ENCODE peak calls at places on chromosomes 16 and 17, in five cellular contexts. V is H54, L is esophagus muscularis mucosa, P is HCT116, H is adrenal gland. G is an unnamed sample.

GRCh38 chr16:27611340-27611739 is 61.4 kb downstream of the KATNIP start:
- DNase-seq in V (no peak), L (no peak), P (no peak), H (no peak), G (no peak)

GRCh38 chr17:77472837-77473214 is 332.1 kb downstream of the SEC14L1 start:
- DNase-seq in H (no peak), V (no peak), P (no peak), L (no peak), G (no peak)

GRCh38 chr17:13421581-13421980 is 180.1 kb downstream of the HS3ST3A1 start:
- DNase-seq in V (no peak), H (no peak), L (peak; percentile 45), P (no peak), G (no peak)

GRCh38 chr16:8958344-8958808 is 5.3 kb downstream of the USP7 start:
- DNase-seq in H (peak; percentile 71), L (no peak), V (peak; percentile 63), P (no peak), G (peak; percentile 66)

GRCh38 chr17:15361151-15361550 is 19.8 kb upstream of the TEKT3 start:
- DNase-seq in H (no peak), L (no peak), V (peak; percentile 24), P (no peak), G (no peak)

GRCh38 chr17:37574427-37574826 is 34.8 kb downstream of the SYNRG start:
- DNase-seq in P (no peak), V (no peak), H (no peak), L (no peak), G (no peak)

GRCh38 chr16:55645986-55646385 is 9.8 kb upstream of the SLC6A2 start:
- DNase-seq in H (no peak), L (no peak), V (no peak), P (no peak), G (no peak)

GRCh38 chr17:73497721-73498120 is 146.5 kb downstream of the SDK2 start:
- DNase-seq in V (no peak), H (no peak), P (no peak), L (no peak), G (no peak)

GRCh38 chr16:57476546-57477410 is 9.5 kb downstream of the DOK4 start:
- DNase-seq in L (no peak), H (no peak), V (no peak), P (no peak), G (no peak)

GRCh38 chr17:13520899-13521572 is 80.7 kb downstream of the HS3ST3A1 start:
- DNase-seq in P (no peak), H (no peak), V (no peak), L (no peak), G (no peak)

GRCh38 chr17:76873856-76874255 is 5.7 kb downstream of the MGAT5B start:
- DNase-seq in P (no peak), H (no peak), V (no peak), L (no peak), G (no peak)

GRCh38 chr17:78378225-78379133 is at the start of gene PGS1:
- DNase-seq in H (peak; percentile 82), V (no peak), P (peak; percentile 49), L (no peak), G (peak; percentile 64)

GRCh38 chr17:47945080-47945479 is 3.7 kb downstream of the PNPO start:
- DNase-seq in L (no peak), V (no peak), H (no peak), P (no peak), G (no peak)

GRCh38 chr17:77107506-77108433 is 33.0 kb upstream of the SEC14L1 start:
- DNase-seq in V (no peak), P (no peak), H (no peak), L (no peak), G (no peak)

GRCh38 chr17:48051706-48052486 is 3.7 kb downstream of the NFE2L1 start:
- DNase-seq in V (no peak), H (peak; percentile 82), P (no peak), L (peak; percentile 93), G (peak; percentile 96)

GRCh38 chr17:41678907-41679739 is 9.6 kb upstream of the EIF1 start:
- DNase-seq in P (no peak), H (no peak), V (no peak), L (no peak), G (no peak)

GRCh38 chr16:505479-506245 is 21.9 kb upstream of the CAPN15 start:
- DNase-seq in H (no peak), V (no peak), P (no peak), L (no peak), G (no peak)

GRCh38 chr16:66948034-66948821 is 12.8 kb upstream of the CES3 start:
- DNase-seq in V (no peak), P (no peak), L (no peak), H (no peak), G (peak; percentile 53)

GRCh38 chr16:56848056-56848936 is 16.7 kb upstream of the SLC12A3 start:
- DNase-seq in H (peak; percentile 54), V (peak; percentile 47), P (no peak), L (no peak), G (no peak)

GRCh38 chr17:79698086-79698690 is 32.6 kb upstream of the ENPP7 start:
- DNase-seq in V (no peak), P (no peak), L (no peak), H (no peak), G (no peak)

GRCh38 chr17:7929158-7930029 is at the start of gene KCNAB3:
- DNase-seq in P (no peak), V (no peak), H (no peak), L (no peak), G (no peak)

DNA sequence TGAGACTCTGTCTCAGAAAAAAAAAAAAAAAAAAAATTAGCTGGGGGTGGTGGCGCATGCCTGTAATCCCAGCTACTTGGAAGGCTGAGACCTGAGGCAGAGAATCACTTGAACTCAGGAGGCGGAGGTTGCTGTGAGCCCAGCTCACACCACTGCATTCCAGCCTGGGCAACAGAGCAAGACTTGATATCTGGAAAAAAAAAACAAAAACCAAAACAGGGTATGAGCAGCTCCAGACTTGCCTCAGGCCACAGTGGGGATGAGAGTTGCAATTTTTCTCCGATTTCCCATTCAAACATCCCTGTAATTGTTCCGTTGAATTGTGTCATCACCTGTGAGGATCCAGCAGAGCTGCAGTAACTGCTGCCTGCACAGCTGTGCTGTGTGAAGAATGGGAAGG is 150.1 kb downstream of the VPS53 start:
- DNase-seq in V (no peak), L (no peak), H (no peak), P (no peak), G (no peak)
- TF ChIP-seq POLR2A in V (no peak), L (no peak), H (no peak), P (no peak), G (no peak)

GRCh38 chr17:81928497-81929252 is 1.1 kb upstream of the MAFG start:
- DNase-seq in V (no peak), L (no peak), P (no peak), H (no peak), G (no peak)

GRCh38 chr17:81927653-81928496 is at the start of gene MAFG:
- DNase-seq in P (peak; percentile 87), H (peak; percentile 92), L (peak; percentile 97), V (peak; percentile 92), G (peak; percentile 86)

GRCh38 chr17:81926451-81927144 is 937 bp downstream of the MAFG start:
- DNase-seq in H (peak; percentile 84), V (peak; percentile 93), P (peak; percentile 47), L (peak; percentile 95), G (peak; percentile 57)

GRCh38 chr17:81925860-81926450 is 1.6 kb downstream of the MAFG start:
- DNase-seq in L (no peak), P (no peak), H (no peak), V (no peak), G (no peak)

GRCh38 chr17:81927145-81927652 is 336 bp downstream of the MAFG start:
- DNase-seq in V (peak; percentile 49), H (no peak), L (no peak), P (no peak), G (no peak)
- TF ChIP-seq POLR2A in V (no peak), H (no peak), L (no peak), P (no peak), G (no peak)

DNA sequence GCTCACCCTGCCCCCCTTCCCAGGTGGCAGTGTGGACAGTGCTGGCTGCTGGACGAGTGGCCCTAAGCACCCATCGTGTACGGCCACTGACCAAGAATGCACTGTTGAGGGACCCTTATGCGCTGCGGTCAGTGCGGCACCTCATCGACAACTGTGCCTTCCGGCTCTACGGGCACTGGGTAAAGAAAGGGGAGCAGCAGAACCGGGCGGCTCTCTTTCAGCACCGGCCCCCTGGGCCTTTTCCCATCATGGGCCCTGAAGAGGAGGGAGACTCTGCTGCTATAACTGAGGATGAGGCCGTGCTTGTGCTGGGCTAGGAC is 5.1 kb downstream of the CFAP119 start:
- DNase-seq in H (no peak), L (no peak), V (no peak), P (no peak), G (no peak)
- TF ChIP-seq POLR2A in H (no peak), L (no peak), V (no peak), P (no peak), G (no peak)

DNA sequence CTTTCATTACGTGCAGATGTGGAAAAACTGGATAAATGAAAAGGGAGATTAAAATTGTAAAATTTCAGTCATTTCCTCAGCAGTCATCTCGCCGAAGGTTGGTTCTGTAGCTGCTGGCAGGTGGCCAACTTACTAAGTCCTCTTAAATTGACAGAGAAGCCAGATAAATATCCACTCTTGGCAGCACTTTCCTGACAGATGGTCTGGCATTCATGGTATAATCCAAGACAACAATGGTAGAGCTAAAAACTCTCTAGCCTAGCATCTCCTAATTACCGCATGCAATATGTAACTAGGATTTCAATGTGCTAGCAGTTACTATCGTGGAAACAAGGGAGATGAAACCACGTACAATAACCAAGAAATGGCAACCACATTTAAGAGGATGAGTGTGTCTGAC is 306.3 kb downstream of the CNTNAP4 start:
- DNase-seq in P (no peak), L (no peak), H (peak; percentile 24), V (no peak), G (no peak)
- TF ChIP-seq POLR2A in P (no peak), L (no peak), H (no peak), V (no peak), G (no peak)

DNA sequence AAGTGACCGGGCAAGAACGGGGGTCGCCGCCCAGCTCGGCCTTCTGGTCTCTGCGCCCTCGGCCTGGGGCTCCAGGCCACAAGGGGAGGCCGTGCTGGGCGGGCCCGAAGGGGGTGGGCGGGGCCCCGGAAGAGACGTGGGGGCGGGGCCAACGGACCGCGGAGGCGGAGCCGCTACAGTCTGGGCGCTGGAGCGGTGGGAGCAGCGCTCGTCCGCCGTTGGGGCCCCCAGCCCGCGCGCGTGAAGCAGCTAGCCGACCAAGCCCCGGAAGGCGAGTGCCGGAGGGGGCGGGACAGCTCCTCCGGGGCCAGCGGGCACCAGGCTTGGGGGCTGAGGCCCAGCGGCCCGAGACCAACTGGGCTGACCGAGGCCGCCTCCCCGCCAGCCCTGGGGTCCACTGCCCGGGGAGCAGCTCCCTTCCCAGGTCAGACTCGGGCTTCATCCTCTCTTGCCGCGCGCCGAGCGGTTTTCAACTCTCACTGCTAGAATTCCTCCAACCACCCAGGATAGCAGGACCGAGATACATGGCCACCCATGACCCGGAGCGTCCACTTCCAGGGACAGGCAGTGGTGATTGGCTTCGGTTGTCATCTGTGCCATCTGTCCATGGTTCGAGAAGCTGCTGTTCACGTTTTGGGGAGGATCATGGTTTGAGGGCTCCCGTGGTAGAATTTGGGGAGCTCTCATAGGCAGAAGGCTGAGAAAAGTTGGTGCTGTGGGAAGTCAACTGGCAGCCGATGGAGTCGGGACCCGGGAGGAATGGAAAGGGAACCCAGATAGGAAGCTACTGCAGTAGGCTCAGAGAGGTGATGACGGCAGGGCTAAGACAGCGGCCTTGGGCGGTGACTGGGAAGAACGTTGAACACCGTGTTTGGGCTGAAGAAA is 44.6 kb upstream of the LCMT1 start:
- DNase-seq in L (peak; percentile 95), V (peak; percentile 63), H (peak; percentile 83), P (no peak), G (peak; percentile 79)
- TF ChIP-seq POLR2A in L (peak; percentile 33), V (peak; percentile 86), H (peak; percentile 87), P (no peak), G (peak; percentile 80)